ENCODE peak calls at places on chromosomes 12 and 14, in six cellular contexts. S is GM12878, I is uterus, J is foreskin keratinocyte, U is transverse colon, Z is nephron progenitor cell. D is an unnamed sample.

GRCh38 chr12:109033239-109034196 is 12.7 kb upstream of the SVOP start:
- DNase-seq in S (no peak), I (no peak), J (no peak), U (no peak), Z (no peak), D (no peak)

GRCh38 chr12:18467636-18468520 is 206.6 kb downstream of the PIK3C2G start:
- DNase-seq in S (no peak), I (no peak), J (peak), U (no peak), Z (no peak), D (no peak)

GRCh38 chr14:94867931-94868597 is 98.2 kb upstream of the GSC start:
- DNase-seq in S (no peak), I (no peak), J (no peak), U (no peak), Z (no peak), D (no peak)

GRCh38 chr14:105205718-105206208 is 24.7 kb upstream of the NUDT14 start:
- DNase-seq in S (no peak), I (no peak), J (no peak), U (no peak), Z (no peak), D (no peak)

GRCh38 chr14:103521438-103521961 is 1.1 kb downstream of the CKB start:
- DNase-seq in S (no peak), I (no peak), J (no peak), U (no peak), Z (no peak), D (no peak)

GRCh38 chr14:91246051-91246852 is 1.7 kb upstream of the GPR68 start:
- DNase-seq in S (no peak), I (no peak), J (no peak), U (peak), Z (no peak), D (no peak)

GRCh38 chr12:47821346-47821706 is 1.6 kb upstream of the HDAC7 start:
- DNase-seq in S (no peak), I (peak), J (no peak), U (no peak), Z (no peak), D (no peak)

GRCh38 chr12:122999986-123000420 is 19.5 kb downstream of the ARL6IP4 start:
- DNase-seq in S (no peak), I (no peak), J (no peak), U (no peak), Z (no peak), D (no peak)

GRCh38 chr12:124091835-124092234 is 118.8 kb downstream of the ZNF664 start:
- DNase-seq in S (no peak), I (no peak), J (no peak), U (no peak), Z (no peak), D (no peak)

GRCh38 chr12:132741620-132742019 is 20.0 kb downstream of the ANKLE2 start:
- DNase-seq in S (no peak), I (no peak), J (no peak), U (no peak), Z (no peak), D (no peak)

GRCh38 chr14:35300228-35300627 is 8.0 kb downstream of the PSMA6 start:
- DNase-seq in S (no peak), I (no peak), J (no peak), U (no peak), Z (no peak), D (no peak)

GRCh38 chr12:87679262-87679661 is 349.9 kb downstream of the C12orf50 start:
- DNase-seq in S (no peak), I (no peak), J (no peak), U (no peak), Z (no peak), D (no peak)

GRCh38 chr14:61121293-61121897 is 140.3 kb downstream of the SLC38A6 start:
- DNase-seq in S (no peak), I (no peak), J (no peak), U (no peak), Z (no peak), D (no peak)

DNA sequence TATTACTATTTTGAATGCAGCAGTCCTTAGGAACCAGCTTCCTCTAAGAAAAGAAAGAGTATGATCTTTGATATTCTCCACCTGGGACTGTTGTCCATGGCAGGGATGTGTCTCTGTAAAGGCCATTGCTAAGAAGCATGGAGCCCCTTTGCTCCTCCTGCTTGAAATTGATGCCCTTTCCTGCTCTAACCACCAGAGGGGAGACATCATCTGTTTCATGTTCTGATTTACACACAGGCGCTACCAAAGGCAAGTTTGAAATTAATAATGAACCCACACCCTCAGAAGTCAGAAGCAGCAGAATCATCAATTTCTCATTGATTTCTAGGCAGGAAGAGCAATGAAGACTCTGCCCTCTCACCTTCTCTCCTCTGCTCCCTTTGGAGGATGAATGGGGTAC is 253.8 kb downstream of the RMST start:
- DNase-seq in S (no peak), I (no peak), J (peak), U (no peak), Z (no peak), D (no peak)
- TF ChIP-seq CTCF in S (peak), I (no peak), J (peak), U (no peak), Z (no peak), D (peak)

GRCh38 chr14:59275668-59276067 is 87.2 kb downstream of the DAAM1 start:
- DNase-seq in S (peak), I (no peak), J (peak), U (no peak), Z (no peak), D (no peak)

GRCh38 chr14:59276235-59276634 is 87.8 kb downstream of the DAAM1 start:
- DNase-seq in S (no peak), I (no peak), J (no peak), U (no peak), Z (no peak), D (no peak)

GRCh38 chr14:59274991-59275391 is 86.5 kb downstream of the DAAM1 start:
- DNase-seq in S (peak), I (no peak), J (peak), U (no peak), Z (peak), D (no peak)

GRCh38 chr14:59278111-59278510 is 89.6 kb downstream of the DAAM1 start:
- DNase-seq in S (no peak), I (no peak), J (peak), U (no peak), Z (no peak), D (no peak)

DNA sequence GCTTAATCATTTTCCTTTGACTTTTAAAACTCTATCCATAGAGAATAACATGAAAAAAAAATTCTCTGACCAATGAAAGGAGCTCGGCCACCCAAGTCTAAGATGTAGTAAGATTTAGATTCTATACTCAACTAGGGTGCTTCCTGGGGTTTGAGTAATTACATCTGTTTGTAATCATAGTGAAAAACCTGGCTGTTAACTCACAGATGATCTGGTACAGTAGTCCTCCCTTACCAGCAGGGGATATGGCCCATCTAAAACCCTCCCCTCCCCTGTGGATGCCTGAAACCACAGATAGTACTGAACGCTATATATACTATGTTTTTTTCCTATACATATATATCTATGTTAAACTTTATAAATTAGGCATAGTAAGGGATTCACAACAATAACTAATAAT is 89.2 kb downstream of the DAAM1 start:
- DNase-seq in S (no peak), I (no peak), J (no peak), U (no peak), Z (no peak), D (no peak)
- TF ChIP-seq CTCF in S (no peak), I (no peak), J (no peak), U (no peak), Z (no peak), D (no peak)

DNA sequence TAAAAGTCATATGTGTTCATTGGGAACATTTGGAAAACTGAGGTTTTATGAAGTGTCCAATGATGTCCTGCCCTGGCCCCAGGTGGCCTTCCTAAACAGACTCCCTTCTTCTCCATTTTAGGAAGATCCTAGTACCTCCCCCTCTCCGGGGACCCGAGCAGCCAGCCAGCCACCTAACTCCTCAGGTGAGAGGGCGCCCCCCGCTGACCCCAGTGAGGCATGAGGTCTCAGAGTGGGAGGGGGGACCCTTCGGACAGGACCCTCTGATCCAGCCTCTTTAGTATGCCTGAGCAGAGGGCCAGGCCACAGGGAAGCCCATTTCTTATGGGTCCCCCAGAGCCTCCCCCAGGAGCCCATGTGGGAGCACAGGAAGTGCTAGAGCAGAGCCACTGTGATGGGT is 23.7 kb downstream of the DEGS2 start:
- DNase-seq in S (no peak), I (no peak), J (no peak), U (no peak), Z (no peak), D (no peak)
- TF ChIP-seq CTCF in S (no peak), I (no peak), J (no peak), U (no peak), Z (no peak), D (no peak)

GRCh38 chr12:2641761-2642160 is 153.0 kb upstream of the FKBP4 start:
- DNase-seq in S (no peak), I (peak), J (no peak), U (peak), Z (no peak), D (no peak)

GRCh38 chr12:2640709-2641108 is 154.1 kb upstream of the FKBP4 start:
- DNase-seq in S (no peak), I (peak), J (peak), U (peak), Z (no peak), D (peak)

GRCh38 chr12:2641209-2641608 is 153.6 kb upstream of the FKBP4 start:
- DNase-seq in S (no peak), I (peak), J (no peak), U (peak), Z (no peak), D (no peak)

GRCh38 chr12:2639020-2639298 is 155.8 kb upstream of the FKBP4 start:
- DNase-seq in S (no peak), I (no peak), J (no peak), U (peak), Z (no peak), D (no peak)

DNA sequence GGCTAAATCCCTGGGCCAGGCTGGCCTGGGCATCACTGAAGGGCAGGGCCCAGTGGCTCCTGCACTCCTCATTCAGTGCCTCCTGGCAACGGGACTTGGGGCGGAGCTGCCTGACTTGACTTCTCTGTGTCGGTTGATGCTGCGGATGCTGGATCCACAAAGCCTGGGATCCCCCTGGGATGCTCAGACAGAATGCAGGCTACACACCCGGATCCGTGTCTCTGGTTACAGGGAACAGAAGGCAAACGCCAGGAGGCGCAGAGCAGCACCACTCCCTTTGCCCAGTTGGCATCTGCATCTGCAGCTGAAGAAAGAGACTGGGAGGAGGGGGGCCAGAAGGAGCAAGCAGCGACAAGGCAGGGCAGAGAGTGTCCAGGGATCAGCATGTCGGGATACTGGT is 154.5 kb upstream of the FKBP4 start:
- DNase-seq in S (no peak), I (peak), J (no peak), U (peak), Z (no peak), D (no peak)
- TF ChIP-seq CTCF in S (no peak), I (no peak), J (no peak), U (no peak), Z (no peak), D (no peak)

GRCh38 chr12:68589194-68589593 is 21.5 kb upstream of the RAP1B start:
- DNase-seq in S (no peak), I (no peak), J (no peak), U (no peak), Z (no peak), D (no peak)

GRCh38 chr12:68587448-68587873 is 23.2 kb upstream of the RAP1B start:
- DNase-seq in S (peak), I (no peak), J (no peak), U (no peak), Z (no peak), D (no peak)

GRCh38 chr12:68595246-68595645 is 15.5 kb upstream of the RAP1B start:
- DNase-seq in S (no peak), I (no peak), J (no peak), U (no peak), Z (no peak), D (no peak)

DNA sequence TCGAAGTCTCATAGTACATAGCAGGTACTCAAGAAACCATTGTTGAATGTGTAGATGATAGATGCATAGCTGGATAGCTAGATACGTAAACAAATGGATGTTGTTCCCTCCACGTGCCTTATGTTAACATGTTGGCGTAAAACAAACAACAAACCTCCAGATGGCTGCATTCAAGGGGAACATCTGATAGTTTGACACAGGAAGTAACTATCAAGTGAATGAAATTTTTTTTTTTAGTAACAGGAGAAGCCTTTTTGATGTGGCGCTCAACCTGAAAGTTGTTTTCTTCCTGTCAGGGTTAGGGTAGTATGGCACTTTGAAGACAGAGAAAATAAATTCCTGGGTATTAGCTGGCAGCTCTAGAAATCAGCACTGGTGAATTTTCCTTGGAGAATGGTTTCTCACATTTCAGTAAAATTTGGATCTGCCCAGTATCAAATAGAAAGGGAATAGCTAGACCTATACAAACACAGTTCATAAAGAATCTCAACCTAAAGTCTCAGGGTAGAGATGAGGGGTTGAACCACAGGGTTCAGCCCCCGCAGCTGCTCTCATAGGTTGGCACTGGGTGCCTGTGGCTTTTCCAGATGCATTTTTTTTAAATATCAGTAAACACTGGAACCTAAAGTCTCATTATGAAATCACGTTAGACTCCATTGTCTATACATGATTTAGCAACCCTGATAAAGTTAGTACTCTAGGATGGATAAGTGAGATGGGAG is 18.8 kb upstream of the RAP1B start:
- DNase-seq in S (peak), I (no peak), J (no peak), U (no peak), Z (no peak), D (no peak)
- TF ChIP-seq CTCF in S (no peak), I (no peak), J (no peak), U (no peak), Z (no peak), D (no peak)

GRCh38 chr12:96263449-96263902 is 69.3 kb downstream of the ELK3 start:
- DNase-seq in S (no peak), I (no peak), J (no peak), U (no peak), Z (no peak), D (no peak)
- TF ChIP-seq CTCF in S (no peak), I (no peak), J (no peak), U (no peak), Z (no peak), D (no peak)

GRCh38 chr14:21891921-21892320 is 218.3 kb upstream of the OR4E1 start:
- DNase-seq in S (no peak), I (no peak), J (no peak), U (no peak), Z (no peak), D (no peak)

GRCh38 chr14:21894003-21894897 is 220.6 kb upstream of the OR4E1 start:
- DNase-seq in S (no peak), I (no peak), J (no peak), U (no peak), Z (peak), D (no peak)
- TF ChIP-seq CTCF in S (peak), I (no peak), J (peak), U (no peak), Z (peak), D (no peak)

GRCh38 chr12:68334136-68334535 is 2.0 kb upstream of the MDM1 start:
- DNase-seq in S (peak), I (no peak), J (no peak), U (peak), Z (no peak), D (no peak)
- TF ChIP-seq CTCF in S (peak), I (no peak), J (no peak), U (no peak), Z (no peak), D (no peak)

DNA sequence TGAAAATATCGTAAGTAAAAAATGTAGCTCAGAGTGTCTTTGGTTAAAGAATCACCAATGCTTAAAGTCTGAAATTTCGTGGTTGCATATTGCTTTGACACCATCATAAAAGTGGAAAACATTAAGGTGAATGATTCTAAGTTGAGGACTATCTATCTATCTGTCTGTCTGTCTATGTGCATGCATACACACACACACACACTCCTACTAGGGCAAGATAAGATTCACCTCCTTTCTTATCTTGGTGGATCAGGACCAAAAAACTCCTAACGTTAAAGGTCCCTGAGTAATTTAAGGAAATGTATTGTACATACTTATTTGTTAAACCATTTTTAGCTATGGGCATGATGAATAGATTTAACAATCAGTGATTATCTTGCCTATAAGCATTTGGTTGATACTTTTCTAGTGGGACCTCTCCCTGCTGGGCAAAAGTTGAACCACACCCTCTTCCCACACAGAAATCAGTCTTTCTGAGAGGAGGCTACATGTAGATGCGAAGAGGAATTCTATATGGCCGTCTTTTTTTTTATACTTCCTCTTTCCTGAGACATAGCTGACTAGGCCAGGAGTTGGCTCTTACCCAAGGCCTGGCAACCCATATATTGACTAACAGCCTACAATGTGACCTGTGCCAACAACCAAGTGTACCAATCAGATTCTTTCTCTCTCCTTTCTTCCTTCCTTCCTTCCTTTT is 19.3 kb upstream of the LLPH start:
- DNase-seq in S (no peak), I (no peak), J (no peak), U (peak), Z (no peak), D (no peak)
- TF ChIP-seq CTCF in S (no peak), I (no peak), J (no peak), U (peak), Z (no peak), D (no peak)